ENCODE peak calls at places on chromosomes 5 and 9, in four cellular contexts. X is heart left ventricle, F is upper lobe of right lung, T is AG04450. J is an unnamed sample.

GRCh38 chr5:3265936-3266335 is 329.7 kb upstream of the IRX1 start:
- DNase-seq in T (no peak), F (no peak), X (no peak), J (no peak)

GRCh38 chr5:79562351-79563246 is 48.7 kb upstream of the HOMER1 start:
- DNase-seq in T (no peak), F (no peak), X (no peak), J (no peak)

GRCh38 chr9:20242767-20243166 is 379.5 kb downstream of the MLLT3 start:
- DNase-seq in T (no peak), X (no peak), F (no peak), J (no peak)

GRCh38 chr9:93052791-93053540 is 5.5 kb upstream of the SUSD3 start:
- DNase-seq in F (no peak), T (no peak), X (peak; percentile 39), J (no peak)

GRCh38 chr5:39219433-39219832 is at the start of gene FYB1:
- DNase-seq in T (no peak), X (peak; percentile 64), F (no peak), J (peak; percentile 24)

GRCh38 chr5:52787600-52788504 is at the start of the genes ITGA1 and PELO:
- DNase-seq in F (peak; percentile 85), T (peak; percentile 59), X (peak; percentile 86), J (no peak)

GRCh38 chr9:112898872-112899281 is 8.2 kb upstream of the SLC46A2 start:
- DNase-seq in F (no peak), T (no peak), X (no peak), J (no peak)

GRCh38 chr5:58979090-58979489 is 396.2 kb downstream of the RAB3C start:
- DNase-seq in F (no peak), X (no peak), T (no peak), J (no peak)

GRCh38 chr9:99431103-99431502 is 209.0 kb downstream of the SEC61B start:
- DNase-seq in X (no peak), T (no peak), F (no peak), J (no peak)

GRCh38 chr5:133457439-133457838 is 154.9 kb downstream of the FSTL4 start:
- DNase-seq in T (no peak), F (no peak), X (no peak), J (no peak)

GRCh38 chr5:97136471-97136870 is 5.9 kb downstream of the LIX1 start:
- DNase-seq in X (no peak), F (no peak), T (no peak), J (no peak)

DNA sequence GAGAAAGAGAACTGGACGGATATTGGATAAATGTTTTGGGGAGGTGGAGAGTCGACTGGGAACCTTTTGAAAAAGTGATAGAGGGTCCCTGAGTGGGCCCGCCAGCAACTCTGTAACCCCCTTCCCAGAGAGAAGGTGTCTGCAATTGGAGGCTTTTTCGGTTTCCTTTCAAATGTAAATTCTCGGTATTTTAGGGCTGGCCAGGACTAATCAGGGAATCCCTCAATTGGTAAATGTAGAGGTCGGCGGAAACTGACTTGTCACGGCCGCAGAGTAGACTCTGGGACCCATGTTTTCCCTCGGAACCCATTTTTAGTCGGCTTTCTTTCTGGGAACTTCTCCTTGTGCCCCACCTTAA is 517 bp downstream of the CCNB1 start:
- DNase-seq in F (no peak), T (no peak), X (no peak), J (no peak)
- H3K27me3 ChIP-seq in F (no peaks in the 10 kb centered on the region), T (no peaks in the 10 kb centered on the region), X (no peaks in the 10 kb centered on the region), J (no peaks in the 10 kb centered on the region)

GRCh38 chr5:164224772-164225171 is 719.4 kb downstream of the MAT2B start:
- DNase-seq in T (no peak), X (peak; percentile 5), F (no peak), J (no peak)

GRCh38 chr5:164235176-164235914 is 729.9 kb downstream of the MAT2B start:
- DNase-seq in T (peak; percentile 44), F (no peak), X (no peak), J (peak; percentile 7)

GRCh38 chr5:164233796-164234195 is 728.4 kb downstream of the MAT2B start:
- DNase-seq in F (no peak), T (no peak), X (no peak), J (no peak)

DNA sequence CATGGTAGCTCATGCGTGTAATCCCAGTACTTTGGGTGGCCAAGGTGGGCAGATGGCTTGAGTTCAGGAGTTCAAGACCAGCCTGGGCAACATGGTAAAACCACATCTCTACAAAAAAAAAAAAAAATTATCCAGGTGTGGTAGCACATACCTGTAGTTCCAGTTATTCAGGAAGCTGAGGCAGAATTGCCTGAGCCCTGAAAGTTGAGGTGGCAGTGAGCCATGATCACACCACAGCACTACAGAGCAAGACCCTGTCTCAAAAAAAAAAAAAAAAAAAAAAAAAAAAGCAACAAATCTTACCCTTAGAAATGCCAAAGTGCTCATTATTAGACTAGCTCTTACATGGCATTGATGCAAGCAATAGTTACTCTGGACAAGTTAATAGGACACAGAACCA is 724.9 kb downstream of the MAT2B start:
- DNase-seq in T (no peak), X (no peak), F (no peak), J (no peak)
- H3K4me3 ChIP-seq in T (no peak overlapping the region), X (no peak overlapping the region), F (no peak overlapping the region), J (no peak overlapping the region)

GRCh38 chr5:77636423-77637169 is 1.9 kb downstream of the OTP start:
- DNase-seq in F (no peak), T (no peak), X (no peak), J (no peak)

GRCh38 chr5:77638763-77639451 is 394 bp upstream of the OTP start:
- DNase-seq in X (no peak), F (no peak), T (no peak), J (no peak)

GRCh38 chr5:77637170-77638074 is 1.1 kb downstream of the OTP start:
- DNase-seq in F (no peak), X (no peak), T (no peak), J (no peak)

GRCh38 chr5:77639624-77640023 is 1.1 kb upstream of the OTP start:
- DNase-seq in X (no peak), T (no peak), F (no peak), J (no peak)

GRCh38 chr5:77638204-77638762 is at the start of gene OTP:
- DNase-seq in X (no peak), F (no peak), T (no peak), J (no peak)
- H3K27me3 ChIP-seq in X (peaks cover 98% of the 10 kb centered on the region), F (peaks cover 100% of the 10 kb centered on the region), T (peaks cover 88% of the 10 kb centered on the region), J (peaks cover 53% of the 10 kb centered on the region)

GRCh38 chr5:142222881-142223558 is 101.8 kb downstream of the SPRY4 start:
- DNase-seq in F (no peak), T (no peak), X (no peak), J (no peak)
- H3K4me3 ChIP-seq in F (no peak overlapping the region), T (no peak overlapping the region), X (no peak overlapping the region), J (no peak overlapping the region)

DNA sequence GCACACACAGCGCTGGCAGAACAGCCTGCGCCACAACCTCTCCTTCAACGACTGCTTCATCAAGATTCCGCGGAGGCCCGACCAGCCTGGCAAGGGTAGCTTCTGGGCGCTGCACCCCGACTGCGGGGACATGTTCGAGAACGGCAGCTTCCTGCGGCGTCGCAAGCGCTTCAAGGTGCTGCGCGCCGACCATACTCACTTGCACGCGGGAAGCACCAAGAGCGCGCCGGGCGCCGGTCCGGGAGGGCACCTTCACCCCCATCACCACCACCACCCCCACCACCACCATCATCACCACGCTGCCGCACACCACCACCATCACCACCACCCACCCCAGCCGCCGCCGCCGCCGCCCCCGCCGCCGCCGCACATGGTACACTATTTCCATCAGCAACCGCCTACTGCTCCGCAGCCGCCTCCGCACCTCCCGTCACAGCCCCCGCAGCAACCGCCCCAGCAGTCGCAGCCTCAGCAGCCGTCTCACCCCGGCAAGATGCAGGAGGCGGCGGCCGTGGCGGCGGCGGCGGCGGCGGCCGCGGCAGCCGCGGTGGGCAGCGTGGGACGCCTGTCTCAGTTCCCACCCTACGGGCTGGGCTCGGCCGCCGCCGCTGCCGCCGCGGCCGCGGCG is 469 bp downstream of the FOXB2 start:
- DNase-seq in T (no peak), X (no peak), F (no peak), J (no peak)
- H3K27me3 ChIP-seq in T (peaks cover 92% of the 10 kb centered on the region), X (peaks cover 74% of the 10 kb centered on the region), F (peaks cover 94% of the 10 kb centered on the region), J (peaks cover 75% of the 10 kb centered on the region)

GRCh38 chr5:160470437-160471341 is 49.0 kb downstream of the PTTG1 start:
- DNase-seq in F (no peak), T (no peak), X (no peak), J (no peak)
- H3K4me3 ChIP-seq in F (no peak overlapping the region), T (no peak overlapping the region), X (no peak overlapping the region), J (no peak overlapping the region)

GRCh38 chr9:137158625-137159024 is 11.2 kb downstream of the LRRC26 start:
- DNase-seq in X (no peak), T (no peak), F (no peak), J (no peak)

GRCh38 chr9:137160716-137161557 is 8.9 kb downstream of the LRRC26 start:
- DNase-seq in F (no peak), T (no peak), X (no peak), J (no peak)

GRCh38 chr9:137161558-137162483 is 8.0 kb downstream of the LRRC26 start:
- DNase-seq in X (no peak), T (no peak), F (no peak), J (no peak)

GRCh38 chr9:137159105-137160053 is 10.5 kb downstream of the LRRC26 start:
- DNase-seq in T (no peak), X (no peak), F (no peak), J (no peak)

GRCh38 chr9:137160054-137160425 is 9.8 kb downstream of the LRRC26 start:
- DNase-seq in T (no peak), F (no peak), X (no peak), J (no peak)
- H3K27me3 ChIP-seq in T (peaks cover 51% of the 10 kb centered on the region), F (peaks cover 97% of the 10 kb centered on the region), X (peaks cover 87% of the 10 kb centered on the region), J (peaks cover 22% of the 10 kb centered on the region)

GRCh38 chr5:31936699-31937098 is 237.4 kb downstream of the GOLPH3 start:
- DNase-seq in X (no peak), T (no peak), F (no peak), J (no peak)
- H3K4me3 ChIP-seq in X (no peak overlapping the region), T (no peak overlapping the region), F (peak overlapping the region; percentile 46), J (no peak overlapping the region)

GRCh38 chr5:141715340-141715905 is 33.4 kb upstream of the ARAP3 start:
- DNase-seq in F (no peak), X (no peak), T (no peak), J (no peak)
- H3K27me3 ChIP-seq in F (peaks cover 3% of the 10 kb centered on the region), X (no peaks in the 10 kb centered on the region), T (peaks cover 26% of the 10 kb centered on the region), J (peaks cover 14% of the 10 kb centered on the region)

GRCh38 chr9:38018230-38018963 is 50.6 kb downstream of the SHB start:
- DNase-seq in X (no peak), F (no peak), T (no peak), J (no peak)
- H3K4me3 ChIP-seq in X (no peak overlapping the region), F (no peak overlapping the region), T (no peak overlapping the region), J (no peak overlapping the region)